ENCODE peak calls at places on chromosomes 12 and 14, in seven cellular contexts. I, P, T, S, B, W and D are unnamed samples.

GRCh38 chr12:51335931-51336330 is 10.5 kb downstream of the CELA1 start:
- DNase-seq in T (no peak), S (no peak), I (peak), W (no peak), P (no peak), B (no peak), D (peak)

GRCh38 chr14:95475540-95476240 is 40.8 kb downstream of the SYNE3 start:
- DNase-seq in B (no peak), S (peak), P (no peak), I (no peak), T (no peak), W (no peak), D (no peak)

GRCh38 chr12:76123301-76124212 is 39.1 kb upstream of the NAP1L1 start:
- DNase-seq in W (no peak), I (peak), T (peak), S (no peak), B (no peak), P (no peak), D (no peak)

GRCh38 chr14:71296184-71296583 is 388.9 kb downstream of the PCNX1 start:
- DNase-seq in T (no peak), W (no peak), P (no peak), B (no peak), S (no peak), I (no peak), D (no peak)

GRCh38 chr14:77071938-77072388 is 26.1 kb upstream of the CIPC start:
- DNase-seq in I (no peak), B (no peak), P (no peak), W (no peak), S (no peak), T (peak), D (peak)

GRCh38 chr14:95039259-95039992 is 117.9 kb downstream of the DICER1 start:
- DNase-seq in P (no peak), W (no peak), B (no peak), I (no peak), T (no peak), S (no peak), D (no peak)

GRCh38 chr14:69481815-69482568 is 2.5 kb upstream of the PLEKHD1 start:
- DNase-seq in P (no peak), B (no peak), W (no peak), I (no peak), T (no peak), S (no peak), D (no peak)

GRCh38 chr12:121598672-121599287 is 18.0 kb upstream of the KDM2B start:
- DNase-seq in T (no peak), W (no peak), B (no peak), S (no peak), I (no peak), P (no peak), D (no peak)

GRCh38 chr12:32893458-32893857 is 3.1 kb downstream of the PKP2 start:
- DNase-seq in I (peak), T (peak), W (no peak), P (no peak), S (no peak), B (no peak), D (peak)

GRCh38 chr12:105957058-105957457 is 181.7 kb downstream of the NUAK1 start:
- DNase-seq in I (no peak), T (no peak), B (no peak), S (no peak), W (no peak), P (no peak), D (no peak)

GRCh38 chr12:124592481-124593160 is 25.2 kb upstream of the NCOR2 start:
- DNase-seq in I (no peak), T (no peak), S (no peak), W (no peak), B (no peak), P (no peak), D (no peak)

GRCh38 chr14:61542848-61543790 is 152.2 kb upstream of the HIF1A start:
- DNase-seq in T (no peak), I (peak), P (no peak), W (no peak), S (no peak), B (no peak), D (peak)

GRCh38 chr14:75884198-75884611 is 97.6 kb downstream of the TGFB3 start:
- DNase-seq in B (peak), S (no peak), T (peak), W (no peak), P (no peak), I (peak), D (peak)

GRCh38 chr14:95433094-95433478 is 83.4 kb downstream of the SYNE3 start:
- DNase-seq in S (no peak), B (no peak), T (no peak), I (no peak), P (no peak), W (no peak), D (no peak)

DNA sequence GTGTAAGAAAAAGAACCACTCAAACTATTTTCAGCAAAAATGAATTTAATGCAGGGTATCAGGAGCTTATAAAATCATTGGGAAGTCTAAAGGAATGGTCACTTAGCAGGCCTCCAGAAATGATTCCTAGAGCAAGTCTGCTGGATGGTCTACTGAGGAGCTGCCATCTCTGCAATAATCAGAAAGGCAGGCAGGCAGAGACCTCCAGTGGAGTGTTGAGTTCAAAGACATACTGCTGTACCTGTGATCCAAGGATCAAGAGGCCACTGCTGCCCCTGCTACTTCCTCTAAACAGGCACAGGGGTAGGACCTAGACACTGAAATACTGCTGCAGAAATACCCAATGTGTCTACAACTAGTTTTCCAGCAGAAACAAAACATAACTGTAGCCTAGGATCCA is 14.5 kb upstream of the KICS2 start:
- DNase-seq in W (no peak), P (no peak), B (no peak), S (no peak), I (peak), T (peak), D (peak)
- TF ChIP-seq CTCF in W (no peak), P (peak), B (peak), S (no peak), I (peak), T (peak), D (peak)

GRCh38 chr14:20690848-20691640 is 2.5 kb downstream of the ANG start:
- DNase-seq in W (no peak), B (no peak), S (no peak), I (peak), P (peak), T (peak), D (peak)
- H3K4me3 ChIP-seq in W (no peak), B (no peak), S (no peak), I (no peak), P (no peak), T (no peak), D (no peak)

GRCh38 chr12:47547077-47547476 is 158.8 kb downstream of the RPAP3 start:
- DNase-seq in B (peak), W (no peak), T (peak), P (no peak), S (no peak), I (peak), D (peak)
- TF ChIP-seq CTCF in B (peak), W (no peak), T (peak), P (peak), S (no peak), I (peak), D (peak)

GRCh38 chr12:13534242-13534641 is 337.7 kb downstream of the EMP1 start:
- DNase-seq in W (no peak), P (no peak), S (no peak), B (no peak), T (no peak), I (no peak), D (no peak)
- H3K4me3 ChIP-seq in W (no peak), P (no peak), S (no peak), B (no peak), T (no peak), I (no peak), D (no peak)

GRCh38 chr12:78473561-78473960 is 391.0 kb upstream of the SYT1 start:
- DNase-seq in B (no peak), S (no peak), P (no peak), T (no peak), W (no peak), I (no peak), D (no peak)

GRCh38 chr12:78473136-78473535 is 391.4 kb upstream of the SYT1 start:
- DNase-seq in B (no peak), T (peak), P (no peak), S (no peak), W (no peak), I (peak), D (no peak)

GRCh38 chr12:78470354-78471195 is 394.0 kb upstream of the SYT1 start:
- DNase-seq in S (no peak), B (no peak), W (no peak), P (peak), T (peak), I (peak), D (peak)
- TF ChIP-seq CTCF in S (peak), B (peak), W (no peak), P (peak), T (peak), I (peak), D (peak)

GRCh38 chr12:79124385-79124784 is 259.8 kb downstream of the SYT1 start:
- DNase-seq in T (no peak), B (no peak), S (no peak), I (no peak), P (no peak), W (no peak), D (no peak)
- H3K4me3 ChIP-seq in T (no peak), B (no peak), S (no peak), I (no peak), P (no peak), W (no peak), D (no peak)

GRCh38 chr14:104927901-104928300 is 3.2 kb downstream of the PLD4 start:
- DNase-seq in B (no peak), W (no peak), T (no peak), P (no peak), S (no peak), I (no peak), D (no peak)

GRCh38 chr14:104927432-104927816 is 2.7 kb downstream of the PLD4 start:
- DNase-seq in S (peak), W (no peak), I (no peak), P (no peak), B (no peak), T (no peak), D (no peak)

GRCh38 chr14:104925214-104925899 is 678 bp downstream of the PLD4 start:
- DNase-seq in T (no peak), B (no peak), I (no peak), P (no peak), S (no peak), W (no peak), D (no peak)

GRCh38 chr14:104925941-104926609 is 1.4 kb downstream of the PLD4 start:
- DNase-seq in S (peak), W (no peak), P (no peak), I (no peak), B (no peak), T (peak), D (no peak)

GRCh38 chr14:104926619-104927431 is 2.1 kb downstream of the PLD4 start:
- DNase-seq in T (no peak), W (no peak), P (no peak), I (no peak), B (no peak), S (peak), D (no peak)
- TF ChIP-seq CTCF in T (peak), W (no peak), P (no peak), I (no peak), B (no peak), S (no peak), D (no peak)